ENCODE peak calls at places on chromosomes 11 and 22, in five cellular contexts. H is lower leg skin, M is T-cell, R is heart left ventricle, E is D341Med. N is an unnamed sample.

GRCh38 chr11:72084960-72085359 is 4.3 kb downstream of the LRRC51 start:
- DNase-seq in H (no peak), R (no peak), M (no peak), E (no peak), N (no peak)

GRCh38 chr22:43881091-43882061 is 10.4 kb downstream of the PNPLA5 start:
- DNase-seq in H (no peak), M (no peak), R (no peak), E (peak; percentile 20), N (no peak)

GRCh38 chr22:43996170-43996980 is 27.7 kb upstream of the PARVB start:
- DNase-seq in E (no peak), R (peak; percentile 73), H (no peak), M (peak; percentile 64), N (peak; percentile 55)

GRCh38 chr11:65871811-65872548 is 620 bp downstream of the EFEMP2 start:
- DNase-seq in M (no peak), H (no peak), E (no peak), R (peak; percentile 53), N (no peak)

GRCh38 chr11:91178366-91178765 is 955.5 kb upstream of the CHORDC1 start:
- DNase-seq in R (no peak), E (no peak), H (no peak), M (no peak), N (no peak)

GRCh38 chr11:19673924-19674390 is 38.7 kb upstream of the NAV2 start:
- DNase-seq in M (no peak), E (no peak), R (peak; percentile 87), H (peak; percentile 69), N (no peak)

GRCh38 chr11:44178381-44178780 is 82.9 kb downstream of the EXT2 start:
- DNase-seq in E (no peak), H (no peak), M (no peak), R (no peak), N (no peak)

GRCh38 chr11:59559886-59560285 is 48.5 kb downstream of the OR4D9 start:
- DNase-seq in H (no peak), R (no peak), M (no peak), E (no peak), N (no peak)

GRCh38 chr11:60389279-60389910 is 6.9 kb upstream of the MS4A14 start:
- DNase-seq in E (no peak), R (no peak), M (no peak), H (no peak), N (no peak)

N was measured in Peyer's patch.